ENCODE peak calls at places on chromosomes 16 and 17, in four cellular contexts. One of them, this sample, is unnamed.
A peak's percentile ranks its signal among the peaks of the same experiment; 100 is the strongest.

GRCh38 chr16:53495325-53495724 is 7.7 kb downstream of the AKTIP start:
- DNase-seq in small intestine: no peak
- DNase-seq in spleen: no peak
- DNase-seq in psoas muscle: no peak
- DNase-seq in this sample: no peak

GRCh38 chr17:40862985-40863733 is 3.9 kb downstream of the KRT12 start:
- DNase-seq in small intestine: no peak
- DNase-seq in spleen: no peak
- DNase-seq in psoas muscle: no peak
- DNase-seq in this sample: no peak

GRCh38 chr17:9472541-9472940 is 103.1 kb downstream of the STX8 start:
- DNase-seq in small intestine: no peak
- DNase-seq in spleen: no peak
- DNase-seq in psoas muscle: peak; percentile 60
- DNase-seq in this sample: no peak

GRCh38 chr16:8571061-8571596 is 19.2 kb downstream of the TMEM114 start:
- DNase-seq in small intestine: no peak
- DNase-seq in spleen: no peak
- DNase-seq in psoas muscle: no peak
- DNase-seq in this sample: no peak

GRCh38 chr16:20814761-20815160 is 8.4 kb downstream of the REXO5 start:
- DNase-seq in small intestine: no peak
- DNase-seq in spleen: no peak
- DNase-seq in psoas muscle: no peak
- DNase-seq in this sample: no peak

GRCh38 chr17:28720247-28720996 is 637 bp downstream of the RPL23A start:
- DNase-seq in small intestine: no peak
- DNase-seq in spleen: no peak
- DNase-seq in psoas muscle: no peak
- DNase-seq in this sample: no peak

GRCh38 chr16:82715160-82715559 is 88.4 kb downstream of the CDH13 start:
- DNase-seq in small intestine: no peak
- DNase-seq in spleen: no peak
- DNase-seq in psoas muscle: no peak
- DNase-seq in this sample: no peak

GRCh38 chr16:86398201-86398600 is 112.1 kb upstream of the FOXF1 start:
- DNase-seq in small intestine: no peak
- DNase-seq in spleen: no peak
- DNase-seq in psoas muscle: no peak
- DNase-seq in this sample: no peak

GRCh38 chr17:74345433-74346241 is 16.0 kb downstream of the BTBD17 start:
- DNase-seq in small intestine: no peak
- DNase-seq in spleen: no peak
- DNase-seq in psoas muscle: no peak
- DNase-seq in this sample: no peak

GRCh38 chr17:18314059-18314730 is 599 bp downstream of the TOP3A start:
- DNase-seq in small intestine: peak; percentile 22
- DNase-seq in spleen: no peak
- DNase-seq in psoas muscle: no peak
- DNase-seq in this sample: no peak

GRCh38 chr16:72501739-72502653 is 330.0 kb upstream of the PMFBP1 start:
- DNase-seq in small intestine: peak; percentile 57
- DNase-seq in spleen: no peak
- DNase-seq in psoas muscle: peak; percentile 57
- DNase-seq in this sample: no peak

GRCh38 chr16:2811703-2812471 is 5.2 kb upstream of the PRSS21 start:
- DNase-seq in small intestine: peak; percentile 81
- DNase-seq in spleen: peak; percentile 28
- DNase-seq in psoas muscle: no peak
- DNase-seq in this sample: peak; percentile 38

GRCh38 chr17:77375917-77376651 is 235.3 kb downstream of the SEC14L1 start:
- DNase-seq in small intestine: peak; percentile 48
- DNase-seq in spleen: peak; percentile 91
- DNase-seq in psoas muscle: no peak
- DNase-seq in this sample: no peak

GRCh38 chr17:62775876-62776275 is 32.2 kb downstream of the MARCHF10 start:
- DNase-seq in small intestine: no peak
- DNase-seq in spleen: no peak
- DNase-seq in psoas muscle: no peak
- DNase-seq in this sample: no peak

GRCh38 chr16:50329446-50330189 is 39.2 kb downstream of the BRD7 start:
- DNase-seq in small intestine: no peak
- DNase-seq in spleen: no peak
- DNase-seq in psoas muscle: no peak
- DNase-seq in this sample: no peak

GRCh38 chr16:67733734-67734470 is 14.8 kb upstream of the GFOD2 start:
- DNase-seq in small intestine: no peak
- DNase-seq in spleen: no peak
- DNase-seq in psoas muscle: no peak
- DNase-seq in this sample: no peak

GRCh38 chr17:75625813-75626486 is 7.3 kb upstream of the SMIM5 start:
- DNase-seq in small intestine: no peak
- DNase-seq in spleen: no peak
- DNase-seq in psoas muscle: no peak
- DNase-seq in this sample: no peak

GRCh38 chr17:13584701-13585080 is 17.0 kb downstream of the HS3ST3A1 start:
- DNase-seq in small intestine: no peak
- DNase-seq in spleen: no peak
- DNase-seq in psoas muscle: no peak
- DNase-seq in this sample: no peak

GRCh38 chr17:13594762-13595697 is 6.7 kb downstream of the HS3ST3A1 start:
- DNase-seq in small intestine: peak; percentile 79
- DNase-seq in spleen: no peak
- DNase-seq in psoas muscle: peak; percentile 66
- DNase-seq in this sample: no peak

GRCh38 chr16:19085679-19086200 is 18.3 kb downstream of the COQ7 start:
- DNase-seq in small intestine: peak; percentile 88
- DNase-seq in spleen: no peak
- DNase-seq in psoas muscle: no peak
- DNase-seq in this sample: no peak

GRCh38 chr16:84667600-84668309 is 19.4 kb downstream of the KLHL36 start:
- DNase-seq in small intestine: no peak
- DNase-seq in spleen: peak; percentile 58
- DNase-seq in psoas muscle: no peak
- DNase-seq in this sample: no peak

GRCh38 chr17:74864866-74865395 is 5.2 kb upstream of the GRIN2C start:
- DNase-seq in small intestine: peak; percentile 64
- DNase-seq in spleen: peak; percentile 93
- DNase-seq in psoas muscle: peak; percentile 88
- DNase-seq in this sample: peak; percentile 83

GRCh38 chr16:89373355-89374110 is 116.8 kb downstream of the ANKRD11 start:
- DNase-seq in small intestine: no peak
- DNase-seq in spleen: no peak
- DNase-seq in psoas muscle: peak; percentile 77
- DNase-seq in this sample: no peak

GRCh38 chr16:1493746-1494094 is 560 bp downstream of the TELO2 start:
- DNase-seq in small intestine: no peak
- DNase-seq in spleen: peak; percentile 84
- DNase-seq in psoas muscle: peak; percentile 66
- DNase-seq in this sample: no peak

GRCh38 chr16:12027091-12027490 is 50.6 kb downstream of the SNX29 start:
- DNase-seq in small intestine: no peak
- DNase-seq in spleen: no peak
- DNase-seq in psoas muscle: no peak
- DNase-seq in this sample: no peak

GRCh38 chr17:67902531-67903231 is 77.4 kb downstream of the BPTF start:
- DNase-seq in small intestine: no peak
- DNase-seq in spleen: no peak
- DNase-seq in psoas muscle: no peak
- DNase-seq in this sample: no peak

GRCh38 chr16:61892531-61892930 is 143.7 kb downstream of the CDH8 start:
- DNase-seq in small intestine: no peak
- DNase-seq in spleen: no peak
- DNase-seq in psoas muscle: no peak
- DNase-seq in this sample: no peak

GRCh38 chr17:42247734-42248133 is 28.5 kb downstream of the STAT5B start:
- DNase-seq in small intestine: no peak
- DNase-seq in spleen: no peak
- DNase-seq in psoas muscle: no peak
- DNase-seq in this sample: no peak

GRCh38 chr17:70352834-70353233 is 183.5 kb downstream of the KCNJ2 start:
- DNase-seq in small intestine: no peak
- DNase-seq in spleen: no peak
- DNase-seq in psoas muscle: no peak
- DNase-seq in this sample: no peak

GRCh38 chr17:78925662-78926555 is 722 bp upstream of the TIMP2 start:
- DNase-seq in small intestine: no peak
- DNase-seq in spleen: peak; percentile 90
- DNase-seq in psoas muscle: peak; percentile 88
- DNase-seq in this sample: peak; percentile 86

GRCh38 chr16:51116353-51116752 is 34.7 kb downstream of the SALL1 start:
- DNase-seq in small intestine: no peak
- DNase-seq in spleen: no peak
- DNase-seq in psoas muscle: no peak
- DNase-seq in this sample: no peak

GRCh38 chr17:49779730-49780220 is 8.7 kb upstream of the KAT7 start:
- DNase-seq in small intestine: peak; percentile 53
- DNase-seq in spleen: no peak
- DNase-seq in psoas muscle: no peak
- DNase-seq in this sample: no peak

GRCh38 chr17:19262650-19263620 is 25.8 kb downstream of the EPN2 start:
- DNase-seq in small intestine: no peak
- DNase-seq in spleen: peak; percentile 37
- DNase-seq in psoas muscle: no peak
- DNase-seq in this sample: no peak

GRCh38 chr17:69812240-69812837 is 262.7 kb upstream of the KCNJ16 start:
- DNase-seq in small intestine: no peak
- DNase-seq in spleen: no peak
- DNase-seq in psoas muscle: no peak
- DNase-seq in this sample: no peak

DNA sequence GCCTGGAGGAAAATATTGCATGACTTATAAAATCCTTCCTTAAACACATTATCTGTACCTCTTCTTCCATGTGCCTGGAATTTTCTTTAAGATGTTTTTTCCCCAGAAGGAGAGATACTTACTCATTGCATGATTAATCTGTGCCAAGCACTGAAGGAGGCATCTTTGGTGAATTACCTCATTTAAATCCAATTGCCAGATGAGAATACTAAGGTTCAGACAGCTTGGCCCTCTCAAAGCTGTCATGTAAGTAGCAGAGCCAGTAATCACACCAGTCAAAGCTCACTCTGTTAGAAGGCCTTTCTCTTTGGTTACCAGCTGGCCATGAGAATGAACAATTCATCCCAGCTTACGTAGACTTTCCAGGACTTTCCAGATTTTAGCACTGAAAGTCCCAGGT is 119.7 kb downstream of the COPRS start:
- DNase-seq in small intestine: no peak
- DNase-seq in spleen: no peak
- DNase-seq in psoas muscle: no peak
- DNase-seq in this sample: no peak
- H3K4me3 ChIP-seq in small intestine: no peak overlapping the region
- H3K4me3 ChIP-seq in spleen: no peak overlapping the region
- H3K4me3 ChIP-seq in psoas muscle: no peak overlapping the region
- H3K4me3 ChIP-seq in this sample: no peak overlapping the region

GRCh38 chr17:81039096-81039495 is 4.1 kb downstream of the BAIAP2 start:
- DNase-seq in small intestine: no peak
- DNase-seq in spleen: peak; percentile 76
- DNase-seq in psoas muscle: peak; percentile 62
- DNase-seq in this sample: no peak

GRCh38 chr17:81039854-81040758 is 5.2 kb downstream of the BAIAP2 start:
- DNase-seq in small intestine: peak; percentile 17
- DNase-seq in spleen: no peak
- DNase-seq in psoas muscle: peak; percentile 49
- DNase-seq in this sample: no peak

GRCh38 chr17:81037026-81037782 is 2.3 kb downstream of the BAIAP2 start:
- DNase-seq in small intestine: peak; percentile 25
- DNase-seq in spleen: peak; percentile 72
- DNase-seq in psoas muscle: peak; percentile 84
- DNase-seq in this sample: peak; percentile 89

GRCh38 chr17:81036128-81036891 is 1.4 kb downstream of the BAIAP2 start:
- DNase-seq in small intestine: no peak
- DNase-seq in spleen: peak; percentile 77
- DNase-seq in psoas muscle: peak; percentile 46
- DNase-seq in this sample: no peak

GRCh38 chr17:81037783-81038733 is 3.1 kb downstream of the BAIAP2 start:
- DNase-seq in small intestine: no peak
- DNase-seq in spleen: no peak
- DNase-seq in psoas muscle: peak; percentile 62
- DNase-seq in this sample: no peak
- H3K27ac ChIP-seq in small intestine: no peak overlapping the region
- H3K27ac ChIP-seq in spleen: no peak overlapping the region
- H3K27ac ChIP-seq in psoas muscle: no peak overlapping the region
- H3K27ac ChIP-seq in this sample: peak overlapping the region; percentile 33

DNA sequence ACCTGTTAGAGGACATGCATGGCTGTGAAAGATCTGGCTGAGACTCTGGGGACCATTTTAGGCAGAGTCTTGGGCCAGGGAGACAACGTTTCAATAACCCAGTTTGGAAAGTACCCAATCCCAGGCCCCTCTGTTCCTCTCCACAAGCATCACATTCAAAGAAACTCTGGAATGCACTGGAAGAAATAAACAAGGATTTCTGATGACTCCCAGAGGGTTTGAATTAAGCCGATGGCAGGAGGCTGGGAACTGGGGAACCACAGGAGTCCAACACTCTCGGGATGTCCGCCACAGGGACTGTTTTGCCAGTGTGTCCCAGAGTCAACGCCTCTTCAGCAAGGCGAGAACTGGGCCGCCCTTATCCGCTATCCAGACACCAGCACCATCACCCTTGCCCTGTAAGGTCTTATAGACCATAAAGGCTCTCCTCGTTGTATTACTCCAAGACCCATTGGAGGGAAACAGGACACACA is 3.3 kb downstream of the PMP22 start:
- DNase-seq in small intestine: peak; percentile 40
- DNase-seq in spleen: no peak
- DNase-seq in psoas muscle: no peak
- DNase-seq in this sample: no peak
- H3K4me3 ChIP-seq in small intestine: peak overlapping the region; percentile 52
- H3K4me3 ChIP-seq in spleen: peak overlapping the region; percentile 24
- H3K4me3 ChIP-seq in psoas muscle: peak overlapping the region; percentile 81
- H3K4me3 ChIP-seq in this sample: peak overlapping the region; percentile 62

DNA sequence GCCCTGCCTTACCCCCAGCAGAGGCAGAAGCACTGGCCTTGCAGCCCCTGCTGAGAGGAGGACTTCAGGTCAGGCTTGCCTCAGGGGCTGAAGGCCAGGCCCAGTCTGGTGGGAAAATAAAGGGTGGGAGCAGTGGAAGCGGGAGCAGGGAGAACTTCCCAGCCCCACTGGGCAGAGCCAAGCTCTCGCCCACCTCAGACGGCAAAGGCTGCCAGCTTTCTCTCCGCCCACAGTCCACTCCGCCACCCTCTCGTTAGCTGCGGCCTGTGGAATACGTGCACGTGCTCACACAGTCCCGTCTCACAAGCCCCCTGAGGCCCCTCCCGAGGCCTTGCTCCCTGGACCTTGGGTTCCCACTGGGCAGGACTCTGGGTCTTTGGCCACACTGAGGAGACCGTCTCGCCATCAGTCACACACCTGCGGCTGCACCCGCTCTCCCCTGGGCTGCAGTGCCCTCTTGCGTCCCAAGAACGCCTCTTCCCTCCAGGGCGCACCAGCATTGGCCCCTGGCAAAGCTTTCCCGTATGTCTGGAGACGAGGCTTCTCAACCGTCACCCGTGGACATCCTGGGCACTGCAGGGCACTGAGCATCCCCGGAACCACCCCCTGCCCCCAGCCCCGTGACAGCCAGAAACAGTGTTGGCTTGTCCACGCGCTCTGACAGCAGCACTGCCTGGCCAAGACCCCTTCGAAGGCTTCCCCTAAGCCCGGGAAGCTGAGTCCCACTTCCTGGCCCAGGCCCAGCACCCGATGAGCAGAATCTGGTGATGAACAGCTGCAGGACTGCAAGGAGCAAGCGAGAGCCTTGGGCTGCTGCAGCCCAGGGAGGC is 8.3 kb downstream of the MRPL28 start:
- DNase-seq in small intestine: peak; percentile 84
- DNase-seq in spleen: peak; percentile 92
- DNase-seq in psoas muscle: peak; percentile 83
- DNase-seq in this sample: peak; percentile 89
- H3K27ac ChIP-seq in small intestine: no peak overlapping the region
- H3K27ac ChIP-seq in spleen: no peak overlapping the region
- H3K27ac ChIP-seq in psoas muscle: no peak overlapping the region
- H3K27ac ChIP-seq in this sample: no peak overlapping the region